ENCODE peak calls at places on chromosome 10, in four cellular contexts. O is astrocyte, P is mammary epithelial cell, E is thyroid gland. C is an unnamed sample.

GRCh38 chr10:43962346-43963191 is 313.9 kb upstream of the ZNF32 start:
- DNase-seq in O (peak; percentile 87), P (no peak), E (no peak), C (no peak)

GRCh38 chr10:89601728-89602361 is 43.2 kb downstream of the PANK1 start:
- DNase-seq in O (no peak), P (no peak), E (no peak), C (no peak)

GRCh38 chr10:132193907-132194552 is 7.3 kb downstream of the DPYSL4 start:
- DNase-seq in O (no peak), P (no peak), E (peak; percentile 19), C (peak; percentile 18)

GRCh38 chr10:104120061-104120460 is 1.9 kb upstream of the SFR1 start:
- DNase-seq in O (no peak), P (peak; percentile 89), E (no peak), C (no peak)

GRCh38 chr10:58851606-58852005 is 324.8 kb upstream of the PHYHIPL start:
- DNase-seq in O (peak; percentile 6), P (peak; percentile 18), E (no peak), C (peak; percentile 56)

GRCh38 chr10:6014241-6014761 is 37.0 kb upstream of the IL15RA start:
- DNase-seq in O (peak; percentile 12), P (peak; percentile 32), E (peak; percentile 48), C (peak; percentile 18)

GRCh38 chr10:132347211-132347930 is 15.4 kb downstream of the LRRC27 start:
- DNase-seq in O (no peak), P (no peak), E (no peak), C (no peak)

GRCh38 chr10:109259293-109259692 is 664.0 kb downstream of the XPNPEP1 start:
- DNase-seq in O (peak; percentile 30), P (peak; percentile 5), E (no peak), C (no peak)

GRCh38 chr10:82394122-82394521 is 519.1 kb downstream of the NRG3 start:
- DNase-seq in O (no peak), P (no peak), E (no peak), C (no peak)

GRCh38 chr10:132204781-132205473 is 18.2 kb downstream of the DPYSL4 start:
- DNase-seq in O (no peak), P (no peak), E (no peak), C (no peak)

GRCh38 chr10:88278912-88279311 is 304.2 kb downstream of the RNLS start:
- DNase-seq in O (peak; percentile 63), P (no peak), E (no peak), C (no peak)

GRCh38 chr10:43237128-43237527 is 29.7 kb downstream of the RASGEF1A start:
- DNase-seq in O (no peak), P (no peak), E (no peak), C (no peak)

GRCh38 chr10:59587083-59587755 is 122.4 kb downstream of the SLC16A9 start:
- DNase-seq in O (no peak), P (peak; percentile 89), E (no peak), C (no peak)

GRCh38 chr10:63462442-63462841 is 3.3 kb downstream of the JMJD1C start:
- DNase-seq in O (no peak), P (no peak), E (no peak), C (no peak)

GRCh38 chr10:20405050-20405449 is 492.1 kb downstream of the NEBL start:
- DNase-seq in O (no peak), P (no peak), E (no peak), C (no peak)

GRCh38 chr10:70074147-70074546 is 21.5 kb downstream of the MACROH2A2 start:
- DNase-seq in O (no peak), P (no peak), E (no peak), C (no peak)

GRCh38 chr10:48885376-48885775 is 54.3 kb downstream of the LRRC18 start:
- DNase-seq in O (no peak), P (no peak), E (no peak), C (no peak)

GRCh38 chr10:42974693-42975002 is 102.2 kb upstream of the RET start:
- DNase-seq in O (no peak), P (no peak), E (no peak), C (no peak)

GRCh38 chr10:338176-339037 is 203.2 kb downstream of the ZMYND11 start:
- DNase-seq in O (peak; percentile 66), P (peak; percentile 6), E (peak; percentile 81), C (peak; percentile 41)

GRCh38 chr10:13386021-13386420 is 37.9 kb upstream of the SEPHS1 start:
- DNase-seq in O (no peak), P (no peak), E (no peak), C (no peak)

GRCh38 chr10:62130948-62131347 is 137.7 kb downstream of the RTKN2 start:
- DNase-seq in O (peak; percentile 95), P (peak; percentile 44), E (no peak), C (peak; percentile 84)

GRCh38 chr10:115129752-115130151 is 36.6 kb downstream of the ATRNL1 start:
- DNase-seq in O (peak; percentile 12), P (peak; percentile 4), E (no peak), C (no peak)

GRCh38 chr10:124109261-124109660 is 15.9 kb upstream of the CHST15 start:
- DNase-seq in O (no peak), P (no peak), E (no peak), C (no peak)

GRCh38 chr10:129963076-129963830 is 821 bp downstream of the EBF3 start:
- DNase-seq in O (peak; percentile 11), P (no peak), E (peak; percentile 29), C (peak; percentile 66)

GRCh38 chr10:92720306-92721165 is 30.8 kb downstream of the HHEX start:
- DNase-seq in O (no peak), P (no peak), E (peak; percentile 72), C (no peak)

GRCh38 chr10:21534611-21535493 is 820 bp downstream of the MLLT10 start:
- DNase-seq in O (no peak), P (peak; percentile 46), E (peak; percentile 75), C (peak; percentile 80)

DNA sequence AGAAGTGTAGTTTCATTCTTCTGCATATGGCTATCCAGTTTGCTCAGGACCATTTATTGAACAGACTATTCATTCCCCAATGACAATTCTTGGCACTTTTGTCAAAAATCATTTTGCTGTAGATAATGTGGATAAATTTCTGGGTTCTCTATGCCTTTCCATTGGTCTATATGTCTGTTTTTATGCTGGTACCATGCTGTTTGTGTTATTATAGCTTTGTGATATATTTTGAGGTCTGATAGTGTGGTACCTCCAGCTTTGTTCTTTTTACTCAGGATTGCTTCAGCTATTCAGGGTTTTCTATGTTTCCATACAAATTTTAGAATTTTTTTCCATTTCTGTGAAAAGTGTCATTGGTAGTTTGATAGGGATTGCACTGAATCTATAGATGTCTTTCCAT is 315.3 kb upstream of the KAT6B start:
- DNase-seq in O (no peak), P (no peak), E (no peak), C (no peak)
- H3K9me3 ChIP-seq in O (no peaks in the 10 kb centered on the region), P (peaks cover 8% of the 10 kb centered on the region), E (no peaks in the 10 kb centered on the region), C (peaks cover 27% of the 10 kb centered on the region)

DNA sequence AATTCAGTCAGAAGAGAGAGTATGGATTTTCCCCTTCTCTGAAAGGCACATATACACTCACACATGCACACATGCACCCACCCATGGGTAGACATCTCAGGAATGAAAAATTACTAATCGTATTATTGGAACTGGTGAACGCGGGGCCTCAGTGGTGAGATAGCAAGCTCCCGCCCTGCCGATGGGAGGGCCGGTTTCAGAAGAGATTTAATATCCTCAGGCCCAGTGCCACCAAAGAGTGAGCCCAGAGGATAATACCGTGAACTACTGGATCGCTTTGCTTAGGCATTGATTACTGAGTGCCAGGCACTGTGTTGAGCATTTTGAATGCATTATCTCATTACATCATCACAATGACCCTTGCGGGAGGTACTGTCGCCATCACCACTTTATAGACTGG is 37.9 kb upstream of the EMX2 start:
- DNase-seq in O (no peak), P (no peak), E (no peak), C (no peak)
- H3K27me3 ChIP-seq in O (no peaks in the 10 kb centered on the region), P (no peaks in the 10 kb centered on the region), E (no peaks in the 10 kb centered on the region), C (no peaks in the 10 kb centered on the region)

DNA sequence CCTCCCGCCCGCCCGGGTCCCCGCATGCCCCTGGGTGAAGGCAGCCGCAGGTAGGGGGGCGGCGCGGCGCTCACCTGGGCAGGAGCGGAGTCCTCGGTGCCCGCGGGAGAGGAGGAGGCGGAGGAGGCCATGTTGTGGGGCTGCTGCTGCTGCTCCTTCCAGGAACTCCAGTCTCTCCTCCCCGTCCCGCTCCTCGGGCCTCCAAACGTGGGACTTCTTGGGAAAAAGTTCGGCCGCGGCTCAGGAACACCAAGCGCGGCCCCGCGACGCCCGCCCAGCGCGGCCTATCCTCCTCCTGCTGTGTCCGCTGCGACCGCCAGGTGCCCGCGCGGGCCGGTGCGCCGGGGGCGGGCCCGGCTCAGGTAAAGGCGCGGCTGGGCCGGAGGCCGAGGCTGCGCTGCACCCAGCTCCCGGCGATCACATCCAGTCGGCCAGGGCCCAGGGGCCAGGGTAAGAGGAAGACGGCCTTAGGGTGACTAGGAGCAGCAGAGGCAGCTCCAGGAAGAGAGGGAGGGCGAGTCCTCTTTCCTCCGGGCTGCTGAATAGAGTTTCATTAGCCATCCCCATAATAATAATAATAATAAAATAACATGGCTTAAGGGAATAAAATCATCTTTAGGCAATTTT is 45.0 kb upstream of the CDK1 start:
- DNase-seq in O (no peak), P (peak; percentile 73), E (peak; percentile 73), C (peak; percentile 11)
- H3K9me3 ChIP-seq in O (no peaks in the 10 kb centered on the region), P (no peaks in the 10 kb centered on the region), E (no peaks in the 10 kb centered on the region), C (no peaks in the 10 kb centered on the region)

GRCh38 chr10:30034433-30035137 is 24.8 kb downstream of the JCAD start:
- DNase-seq in O (no peak), P (no peak), E (no peak), C (no peak)
- H3K27me3 ChIP-seq in O (no peaks in the 10 kb centered on the region), P (no peaks in the 10 kb centered on the region), E (no peaks in the 10 kb centered on the region), C (no peaks in the 10 kb centered on the region)

GRCh38 chr10:128498378-128498730 is 372.1 kb upstream of the MKI67 start:
- DNase-seq in O (no peak), P (no peak), E (no peak), C (no peak)
- H3K9me3 ChIP-seq in O (peaks cover 3% of the 10 kb centered on the region), P (peaks cover 46% of the 10 kb centered on the region), E (no peaks in the 10 kb centered on the region), C (no peaks in the 10 kb centered on the region)

DNA sequence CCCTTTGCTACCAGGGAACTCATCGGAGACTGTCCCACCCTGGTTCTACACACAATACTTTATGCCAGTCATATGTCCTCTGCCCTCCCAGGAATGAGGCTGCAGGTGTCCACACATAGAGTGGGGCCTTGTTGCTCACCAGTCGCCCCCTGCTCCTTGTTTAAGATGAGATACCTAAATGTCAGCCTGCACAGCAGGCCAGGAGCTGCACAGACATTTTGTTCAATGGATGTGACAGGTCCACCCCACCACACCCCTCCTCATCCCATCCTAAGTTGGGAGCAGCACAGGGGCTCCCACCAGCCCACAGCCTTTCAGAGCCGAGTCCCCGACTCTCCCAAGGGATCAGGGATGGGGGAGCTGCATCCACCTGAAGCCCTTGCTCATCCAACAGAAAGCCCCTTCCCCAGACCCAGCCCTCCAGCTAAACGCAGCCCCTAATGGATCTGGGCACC is 6.2 kb upstream of the GRID1 start:
- DNase-seq in O (no peak), P (no peak), E (no peak), C (no peak)
- H3K27me3 ChIP-seq in O (peaks cover 31% of the 10 kb centered on the region), P (peaks cover under 1% of the 10 kb centered on the region), E (no peaks in the 10 kb centered on the region), C (no peaks in the 10 kb centered on the region)

DNA sequence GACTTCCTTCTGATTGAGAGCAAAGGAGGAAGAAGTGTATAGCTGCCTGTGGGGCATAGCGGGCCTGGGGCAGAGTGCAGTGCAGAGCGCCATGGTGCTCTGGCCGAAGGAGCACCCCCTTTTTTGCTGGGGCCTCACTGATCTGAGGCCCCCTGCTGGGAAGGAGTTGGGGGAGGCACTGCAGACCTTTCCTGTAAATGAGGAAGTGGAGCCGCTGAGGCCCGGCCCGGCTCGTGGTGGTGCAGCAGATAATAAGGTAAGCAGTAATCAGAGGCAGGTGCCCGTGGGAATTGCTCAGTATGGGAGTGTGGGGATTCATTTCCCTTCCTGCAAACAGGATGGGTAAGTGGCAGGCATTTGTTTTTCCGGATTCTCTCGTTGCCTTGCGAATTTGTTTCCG is 373.7 kb upstream of the MKI67 start:
- DNase-seq in O (no peak), P (no peak), E (no peak), C (no peak)
- H3K9me3 ChIP-seq in O (peaks cover 5% of the 10 kb centered on the region), P (peaks cover 42% of the 10 kb centered on the region), E (no peaks in the 10 kb centered on the region), C (no peaks in the 10 kb centered on the region)